ENCODE peak calls at places on chromosomes 6 and 20, in seven cellular contexts. R is neural crest cell, N is brain microvascular endothelial cell, L is ovary, S is cardiac fibroblast, W is foreskin fibroblast, Z is progenitor cell of endocrine pancreas. J is an unnamed sample.

GRCh38 chr20:58891686-58892125 is 39.2 kb downstream of the GNAS start:
- DNase-seq in R (peak), N (no peak), L (peak), S (peak), W (no peak), Z (no peak), J (no peak)

GRCh38 chr6:143677891-143678737 is at the start of gene PHACTR2:
- DNase-seq in R (peak), N (peak), L (peak), S (peak), W (peak), Z (peak), J (peak)

GRCh38 chr6:47785187-47785586 is 3.4 kb downstream of the OPN5 start:
- DNase-seq in R (no peak), N (no peak), L (no peak), S (no peak), W (no peak), Z (no peak), J (no peak)

GRCh38 chr6:158793432-158793831 is 25.7 kb downstream of the EZR start:
- DNase-seq in R (no peak), N (peak), L (no peak), S (peak), W (peak), Z (no peak), J (no peak)

GRCh38 chr6:141388666-141389065 is 744.1 kb upstream of the GJE1 start:
- DNase-seq in R (no peak), N (no peak), L (no peak), S (no peak), W (no peak), Z (no peak), J (no peak)

GRCh38 chr20:62622877-62623487 is 19.3 kb upstream of the SLCO4A1 start:
- DNase-seq in R (no peak), N (no peak), L (no peak), S (no peak), W (no peak), Z (no peak), J (no peak)

GRCh38 chr6:100276311-100277057 is 188.2 kb downstream of the SIM1 start:
- DNase-seq in R (no peak), N (no peak), L (no peak), S (no peak), W (no peak), Z (no peak), J (no peak)

GRCh38 chr6:126170875-126171489 is 168.9 kb upstream of the CENPW start:
- DNase-seq in R (no peak), N (no peak), L (no peak), S (peak), W (no peak), Z (no peak), J (no peak)

GRCh38 chr20:41526327-41526726 is 91.8 kb downstream of the CHD6 start:
- DNase-seq in R (no peak), N (no peak), L (no peak), S (no peak), W (no peak), Z (no peak), J (no peak)

GRCh38 chr6:54533567-54533966 is 225.3 kb downstream of the TINAG start:
- DNase-seq in R (no peak), N (no peak), L (no peak), S (no peak), W (no peak), Z (no peak), J (no peak)

GRCh38 chr6:41706876-41707564 is 28.4 kb downstream of the TFEB start:
- DNase-seq in R (no peak), N (no peak), L (peak), S (peak), W (peak), Z (no peak), J (no peak)

GRCh38 chr20:48421547-48421946 is 406.3 kb downstream of the PREX1 start:
- DNase-seq in R (no peak), N (no peak), L (no peak), S (no peak), W (no peak), Z (no peak), J (no peak)
- TF ChIP-seq CTCF in R (no peak), N (no peak), L (no peak), S (no peak), W (no peak), Z (no peak), J (no peak)

GRCh38 chr6:105509506-105510331 is 106.8 kb upstream of the PREP start:
- DNase-seq in R (peak), N (peak), L (peak), S (peak), W (no peak), Z (no peak), J (no peak)
- TF ChIP-seq CTCF in R (peak), N (peak), L (no peak), S (peak), W (peak), Z (peak), J (peak)

GRCh38 chr20:43681468-43681942 is 14.6 kb downstream of the MYBL2 start:
- DNase-seq in R (no peak), N (no peak), L (no peak), S (no peak), W (no peak), Z (no peak), J (no peak)
- TF ChIP-seq CTCF in R (peak), N (no peak), L (no peak), S (no peak), W (no peak), Z (peak), J (no peak)

GRCh38 chr20:32660661-32661060 is 13.1 kb downstream of the C20orf203 start:
- DNase-seq in R (no peak), N (no peak), L (no peak), S (no peak), W (no peak), Z (no peak), J (no peak)

GRCh38 chr20:32663704-32664351 is 9.9 kb downstream of the C20orf203 start:
- DNase-seq in R (no peak), N (no peak), L (no peak), S (no peak), W (no peak), Z (no peak), J (no peak)

GRCh38 chr20:32664352-32665159 is 9.2 kb downstream of the C20orf203 start:
- DNase-seq in R (no peak), N (no peak), L (no peak), S (no peak), W (no peak), Z (no peak), J (no peak)

GRCh38 chr20:32667030-32667429 is 6.7 kb downstream of the C20orf203 start:
- DNase-seq in R (no peak), N (no peak), L (no peak), S (no peak), W (no peak), Z (no peak), J (no peak)

DNA sequence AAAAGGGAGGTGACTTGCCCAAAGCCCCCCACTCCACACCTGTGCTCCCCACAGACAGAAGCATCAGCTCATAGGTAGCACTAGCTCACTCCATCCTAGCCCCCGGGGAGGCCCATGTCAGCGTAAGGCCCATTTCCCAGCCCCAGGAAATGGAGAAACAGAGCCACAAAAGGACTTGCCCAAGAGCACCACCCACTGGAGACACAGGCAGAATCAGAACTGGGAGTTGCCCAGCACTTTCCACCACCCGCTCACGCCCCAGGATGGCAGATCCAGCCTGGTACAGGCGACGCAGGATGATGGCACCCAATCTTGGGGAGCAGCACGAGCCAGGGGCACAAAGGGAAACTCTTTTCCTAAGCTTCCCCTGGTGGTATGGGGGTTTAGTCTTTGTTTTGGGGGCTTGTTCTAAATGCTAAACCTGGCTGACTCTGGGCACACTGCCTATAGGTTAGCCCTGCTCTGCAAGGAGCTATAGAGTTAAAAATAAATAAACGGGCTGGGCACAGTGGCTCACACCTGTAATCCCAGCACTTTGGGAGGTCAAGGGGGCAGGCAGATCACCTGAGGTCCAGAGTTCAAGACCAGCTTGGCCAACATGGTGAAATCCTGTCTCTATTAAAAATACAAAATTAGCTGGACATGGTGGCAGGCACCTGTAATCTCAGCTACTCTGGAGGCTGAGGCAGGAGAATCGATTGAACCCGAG is 11.8 kb downstream of the C20orf203 start:
- DNase-seq in R (no peak), N (no peak), L (no peak), S (no peak), W (no peak), Z (no peak), J (no peak)
- TF ChIP-seq CTCF in R (no peak), N (peak), L (no peak), S (no peak), W (no peak), Z (no peak), J (no peak)

GRCh38 chr6:82783587-82784253 is 281.9 kb downstream of the UBE3D start:
- DNase-seq in R (no peak), N (no peak), L (no peak), S (no peak), W (no peak), Z (no peak), J (no peak)
- TF ChIP-seq CTCF in R (peak), N (peak), L (no peak), S (no peak), W (no peak), Z (peak), J (peak)

DNA sequence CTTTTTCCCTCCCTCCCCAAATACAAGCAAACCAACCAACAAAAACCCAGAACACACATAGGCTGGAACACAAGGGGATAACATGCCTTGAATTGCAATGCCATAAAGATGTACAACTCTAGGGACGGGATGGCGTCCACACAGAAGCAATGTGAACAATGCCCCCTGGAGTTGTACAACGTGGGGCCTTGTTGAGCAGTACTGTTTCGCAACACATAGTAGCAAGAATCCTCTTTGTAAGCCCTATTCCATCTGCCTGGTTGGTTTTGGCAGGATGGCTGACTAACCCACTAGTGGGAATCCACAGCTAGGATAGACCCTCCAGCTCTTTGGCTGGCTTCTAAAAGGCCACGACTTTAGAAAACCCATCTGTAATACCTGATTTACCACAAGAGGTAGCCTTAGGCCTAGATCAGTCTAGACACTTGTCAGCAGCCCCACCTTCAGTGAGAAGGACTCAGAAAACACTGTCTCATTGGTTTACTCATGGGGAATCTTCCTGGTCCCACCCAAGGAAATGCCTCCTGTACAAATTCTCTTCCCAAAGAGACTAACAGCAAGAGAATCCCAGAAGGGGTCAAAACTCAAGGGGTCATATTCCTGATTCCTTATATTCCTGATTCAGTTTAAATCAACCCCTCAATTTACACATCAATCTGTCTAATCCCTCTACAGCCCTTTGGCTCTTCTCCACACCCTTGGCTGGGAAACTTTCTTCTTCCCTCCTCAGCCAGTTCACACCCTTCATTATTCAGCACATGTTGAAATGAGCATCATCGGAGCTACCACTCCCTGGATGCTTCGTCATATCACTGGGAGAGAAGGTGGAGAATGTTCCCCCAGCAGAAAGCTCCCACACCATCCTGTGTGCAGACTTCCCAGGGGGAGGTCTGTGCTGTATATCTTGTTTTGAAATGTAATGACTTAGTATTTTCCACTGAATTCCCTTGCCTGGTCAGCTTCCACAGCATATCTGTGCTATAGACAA is 622.4 kb upstream of the FLRT3 start:
- DNase-seq in R (no peak), N (no peak), L (no peak), S (no peak), W (no peak), Z (no peak), J (no peak)
- TF ChIP-seq CTCF in R (no peak), N (no peak), L (no peak), S (no peak), W (no peak), Z (no peak), J (no peak)

GRCh38 chr6:12039540-12040459 is 27.7 kb downstream of the HIVEP1 start:
- DNase-seq in R (no peak), N (no peak), L (no peak), S (no peak), W (no peak), Z (no peak), J (no peak)
- TF ChIP-seq CTCF in R (no peak), N (no peak), L (no peak), S (no peak), W (no peak), Z (no peak), J (no peak)

J was measured in type B pancreatic cell.